ENCODE peak calls at places on chromosome 9, in nine cellular contexts. U is CD8-positive, alpha-beta memory T cell; S is PC-3; X is CD8-positive, alpha-beta T cell; O is fibroblast of lung; G is lower lobe of right lung; D is uterus; Q is sigmoid colon; F is right cardiac atrium. M is an unnamed sample. For H3K4me1, the result is how much of the 10 kb centered on the place peaks cover.

GRCh38 chr9:134959126-134959970 is 41.6 kb upstream of the FCN1 start:
- DNase-seq in U (no peak), S (no peak), X (no peak), O (no peak), G (peak), D (no peak), Q (peak), F (no peak), M (no peak)

GRCh38 chr9:130453487-130453886 is 8.7 kb downstream of the ASS1 start:
- DNase-seq in U (no peak), S (peak), X (no peak), O (peak), G (no peak), D (peak), Q (no peak), F (peak), M (peak)

GRCh38 chr9:107866912-107867311 is 377.3 kb upstream of the KLF4 start:
- DNase-seq in U (no peak), S (no peak), X (no peak), O (no peak), G (no peak), D (no peak), Q (no peak), F (no peak), M (no peak)

GRCh38 chr9:92650839-92651621 is 18.9 kb downstream of the IPPK start:
- DNase-seq in U (no peak), S (no peak), X (no peak), O (peak), G (peak), D (peak), Q (peak), F (peak), M (peak)

GRCh38 chr9:36486454-36486932 is 86.2 kb upstream of the MELK start:
- DNase-seq in U (no peak), S (no peak), X (no peak), O (peak), G (no peak), D (peak), Q (no peak), F (no peak), M (no peak)

GRCh38 chr9:124778575-124779367 is 1.8 kb downstream of the OLFML2A start:
- DNase-seq in U (no peak), S (no peak), X (no peak), O (no peak), G (no peak), D (no peak), Q (peak), F (no peak), M (no peak)

GRCh38 chr9:38380872-38381534 is 11.5 kb upstream of the ALDH1B1 start:
- DNase-seq in U (no peak), S (peak), X (no peak), O (peak), G (no peak), D (no peak), Q (peak), F (no peak), M (no peak)

GRCh38 chr9:32251539-32251938 is 132.9 kb upstream of the ACO1 start:
- DNase-seq in U (peak), S (peak), X (no peak), O (peak), G (no peak), D (peak), Q (peak), F (no peak), M (no peak)

GRCh38 chr9:115202960-115203751 is 85.2 kb upstream of the TNC start:
- DNase-seq in U (no peak), S (no peak), X (no peak), O (peak), G (no peak), D (peak), Q (peak), F (no peak), M (no peak)

DNA sequence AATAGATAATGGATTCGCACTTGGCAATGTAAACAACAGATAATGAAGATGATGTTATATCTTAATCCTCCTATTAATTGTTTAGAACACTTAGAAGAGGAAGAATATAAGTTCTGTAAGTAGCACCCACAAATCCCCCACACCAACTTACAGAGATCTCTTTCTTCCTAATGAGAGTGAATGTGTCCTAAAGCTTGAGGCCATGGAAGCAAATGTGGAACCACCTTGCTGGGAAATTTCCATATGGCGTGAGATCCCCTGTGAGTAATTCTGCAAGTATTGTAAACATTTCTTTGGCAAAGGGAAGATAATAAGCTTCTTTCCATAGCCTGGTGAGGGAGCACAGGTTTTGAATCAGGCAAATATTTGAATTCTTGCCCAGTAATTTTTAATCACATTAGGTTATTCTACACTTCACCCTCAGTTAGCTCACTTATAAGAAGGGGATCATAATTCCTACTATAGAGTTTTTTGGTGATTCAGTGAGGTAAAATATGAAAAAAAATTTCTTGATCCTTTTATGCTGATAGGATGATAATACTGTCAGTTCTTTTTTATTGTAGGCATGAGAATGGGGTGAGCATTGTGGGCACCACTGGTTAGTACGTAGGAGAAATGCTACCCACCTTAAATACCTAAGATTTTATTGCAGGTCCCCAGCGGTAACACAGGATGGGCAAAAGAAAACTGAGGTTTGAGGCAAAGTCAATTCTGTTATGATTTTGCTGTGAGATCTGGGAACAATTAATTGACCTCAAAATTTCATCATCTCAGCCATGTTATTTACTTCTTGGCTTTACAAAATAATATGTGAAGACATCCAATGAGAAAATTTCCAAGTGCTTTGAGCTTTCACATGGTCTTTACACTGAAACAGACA is 574.8 kb downstream of the PSAT1 start:
- DNase-seq in U (no peak), S (peak), X (no peak), O (peak), G (no peak), D (no peak), Q (no peak), F (no peak), M (no peak)
- H3K27ac ChIP-seq in U (no peak), S (peak), X (no peak), O (peak), G (no peak), D (no peak), Q (no peak), F (no peak), M (no peak)

GRCh38 chr9:2838356-2838983 is 5.4 kb downstream of the PUM3 start:
- DNase-seq in U (no peak), S (no peak), X (no peak), O (no peak), G (no peak), D (no peak), Q (no peak), F (no peak), M (no peak)
- H3K4me1 ChIP-seq in U (under half), S (under half), X (under half), O (under half), G (half or more), D (under half), Q (half or more), F (under half), M (half or more)

GRCh38 chr9:75667155-75667554 is 223.3 kb upstream of the PCSK5 start:
- DNase-seq in U (no peak), S (no peak), X (no peak), O (no peak), G (no peak), D (no peak), Q (no peak), F (no peak), M (no peak)

GRCh38 chr9:75664597-75664996 is 225.9 kb upstream of the PCSK5 start:
- DNase-seq in U (no peak), S (no peak), X (no peak), O (no peak), G (no peak), D (no peak), Q (no peak), F (no peak), M (no peak)
- H3K27ac ChIP-seq in U (no peak), S (no peak), X (no peak), O (no peak), G (no peak), D (no peak), Q (no peak), F (no peak), M (no peak)

DNA sequence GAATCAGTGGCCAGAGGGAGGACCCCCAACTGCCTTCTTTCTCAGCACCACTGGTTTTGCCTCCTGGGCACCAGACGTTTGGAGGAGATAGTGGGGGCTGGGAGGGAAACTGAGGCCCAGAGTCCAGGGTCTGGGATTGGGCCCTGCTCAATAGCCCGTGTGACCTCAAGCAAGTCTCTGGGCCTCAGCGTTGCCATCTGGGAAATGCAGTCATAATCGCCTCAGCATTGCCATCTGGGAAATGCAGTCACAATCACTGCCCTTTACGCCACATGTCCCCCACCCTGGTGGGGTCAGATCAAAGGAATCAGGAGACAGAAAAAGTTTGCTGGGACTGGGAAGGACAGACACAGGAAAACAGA is 1.6 kb downstream of the SH2D3C start:
- DNase-seq in U (no peak), S (no peak), X (no peak), O (no peak), G (no peak), D (no peak), Q (no peak), F (no peak), M (no peak)
- H3K4me1 ChIP-seq in U (under half), S (under half), X (half or more), O (under half), G (under half), D (under half), Q (under half), F (under half), M (under half)

DNA sequence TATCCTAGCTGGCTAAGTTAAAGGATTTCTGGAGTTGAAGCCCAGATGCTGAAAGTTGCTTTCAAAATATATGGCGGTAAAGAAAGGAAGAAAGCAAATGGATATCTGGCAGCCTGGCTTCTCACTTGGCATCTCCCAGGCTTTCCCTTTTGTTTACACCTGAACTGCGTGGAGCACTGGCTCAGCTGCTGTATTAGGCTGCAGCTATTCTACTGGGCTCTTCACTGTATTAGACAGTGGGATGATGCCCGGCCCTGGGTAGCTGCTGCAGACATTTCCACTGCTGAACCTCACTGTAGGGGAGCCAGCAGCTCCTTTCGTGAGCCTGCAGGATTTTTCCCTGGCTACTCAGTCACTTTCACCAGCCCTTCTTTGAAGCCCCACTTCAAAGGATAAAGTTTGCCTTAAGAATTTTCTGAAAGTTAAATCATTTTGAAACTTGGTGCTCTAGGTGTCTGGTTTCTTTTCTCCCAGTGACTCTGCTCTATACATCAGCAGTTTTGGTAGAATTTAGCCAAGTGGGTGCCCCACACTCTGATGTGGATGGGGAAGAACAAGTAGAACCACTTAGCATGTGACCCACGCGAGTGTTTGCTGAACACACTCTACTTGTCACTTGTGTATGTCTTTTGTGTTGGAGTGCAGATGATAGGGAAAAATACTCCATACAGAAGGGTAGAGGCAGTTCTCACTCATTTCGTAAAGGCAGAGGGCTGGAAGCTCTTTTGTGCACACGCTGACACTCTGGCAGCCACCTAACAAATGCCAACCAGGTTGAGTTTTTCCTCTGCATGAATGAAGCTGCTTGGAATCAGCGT is 49.9 kb downstream of the C9orf152 start:
- DNase-seq in U (no peak), S (no peak), X (no peak), O (no peak), G (no peak), D (no peak), Q (no peak), F (no peak), M (no peak)
- H3K27ac ChIP-seq in U (no peak), S (no peak), X (no peak), O (no peak), G (peak), D (no peak), Q (peak), F (no peak), M (peak)

DNA sequence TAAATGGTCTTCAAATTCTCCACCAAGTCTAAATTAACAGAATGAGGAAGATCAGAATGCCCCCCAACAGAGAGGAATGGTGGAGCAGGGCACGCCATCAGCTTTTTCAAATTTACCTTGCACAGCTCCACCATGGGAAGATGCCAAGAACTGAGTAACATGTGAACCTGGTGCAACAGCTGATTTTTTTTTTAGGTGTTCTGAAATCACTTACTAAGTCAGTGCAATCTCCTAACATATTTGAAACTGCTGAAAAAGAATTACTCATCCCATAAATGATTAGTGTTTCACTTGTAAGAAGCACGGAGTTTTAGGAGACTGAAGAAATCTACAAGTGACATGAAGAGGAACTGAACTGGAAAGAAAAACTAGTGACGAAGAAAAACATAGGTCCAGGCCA is 5.1 kb downstream of the TMEM245 start:
- DNase-seq in U (no peak), S (peak), X (no peak), O (peak), G (no peak), D (no peak), Q (no peak), F (no peak), M (no peak)
- H3K4me1 ChIP-seq in U (half or more), S (under half), X (half or more), O (under half), G (half or more), D (under half), Q (half or more), F (under half), M (half or more)

GRCh38 chr9:2963307-2963706 is 119.4 kb upstream of the PUM3 start:
- DNase-seq in U (no peak), S (no peak), X (no peak), O (no peak), G (no peak), D (no peak), Q (no peak), F (no peak), M (no peak)
- H3K27ac ChIP-seq in U (no peak), S (no peak), X (no peak), O (no peak), G (no peak), D (no peak), Q (no peak), F (no peak), M (no peak)

M was measured in heart right ventricle.